ENCODE peak calls at places on chromosome 18, in four cellular contexts. R, C, O and G are unnamed samples.

GRCh38 chr18:13120967-13121586 is 97.5 kb upstream of the LDLRAD4 start:
- DNase-seq in C (no peak), R (no peak), O (no peak), G (no peak)

GRCh38 chr18:12645751-12646203 is 12.1 kb downstream of the SPIRE1 start:
- DNase-seq in R (no peak), O (no peak), C (no peak), G (no peak)

GRCh38 chr18:10588975-10589374 is 63.1 kb downstream of the NAPG start:
- DNase-seq in R (no peak), C (peak), O (no peak), G (no peak)

GRCh38 chr18:62606106-62606505 is 83.3 kb downstream of the ZCCHC2 start:
- DNase-seq in C (no peak), O (no peak), R (no peak), G (no peak)

GRCh38 chr18:9987931-9988330 is 74.1 kb downstream of the VAPA start:
- DNase-seq in O (no peak), R (no peak), C (no peak), G (no peak)

GRCh38 chr18:68714707-68715496 is at the start of gene TMX3:
- DNase-seq in C (peak), R (peak), O (peak), G (peak)

GRCh38 chr18:6482198-6482977 is 67.7 kb upstream of the L3MBTL4 start:
- DNase-seq in O (peak), C (peak), R (peak), G (peak)

GRCh38 chr18:4017479-4017878 is 437.6 kb downstream of the DLGAP1 start:
- DNase-seq in O (no peak), R (peak), C (no peak), G (no peak)

GRCh38 chr18:8477615-8478014 is 131.6 kb upstream of the RAB12 start:
- DNase-seq in C (no peak), R (no peak), O (no peak), G (no peak)

GRCh38 chr18:56240405-56240804 is 398.0 kb downstream of the TXNL1 start:
- DNase-seq in R (no peak), C (no peak), O (no peak), G (no peak)

GRCh38 chr18:8705941-8706544 is 687 bp downstream of the MTCL1 start:
- DNase-seq in R (no peak), O (peak), C (peak), G (peak)

GRCh38 chr18:31555971-31556747 is 35.5 kb upstream of the TTR start:
- DNase-seq in R (no peak), C (peak), O (no peak), G (no peak)

GRCh38 chr18:76568726-76569125 is 73.7 kb upstream of the ZNF516 start:
- DNase-seq in C (no peak), R (no peak), O (no peak), G (no peak)

GRCh38 chr18:75127143-75128021 is 81.6 kb downstream of the PTGR3 start:
- DNase-seq in R (no peak), C (no peak), O (no peak), G (no peak)

GRCh38 chr18:35463050-35463449 is 34.7 kb downstream of the INO80C start:
- DNase-seq in O (no peak), C (peak), R (no peak), G (no peak)

GRCh38 chr18:67302043-67302442 is 214.5 kb downstream of the DSEL start:
- DNase-seq in O (no peak), C (no peak), R (no peak), G (no peak)

GRCh38 chr18:78736015-78736690 is 243.5 kb upstream of the SALL3 start:
- DNase-seq in O (no peak), R (no peak), C (no peak), G (no peak)

GRCh38 chr18:79612291-79613108 is 67.1 kb upstream of the CTDP1 start:
- DNase-seq in C (no peak), R (no peak), O (no peak), G (no peak)

GRCh38 chr18:13235326-13235937 is 16.9 kb downstream of the LDLRAD4 start:
- DNase-seq in C (no peak), R (no peak), O (no peak), G (no peak)

GRCh38 chr18:2515908-2516625 is 55.2 kb downstream of the METTL4 start:
- DNase-seq in O (no peak), C (no peak), R (no peak), G (no peak)

GRCh38 chr18:12038082-12038660 is 55.5 kb upstream of the ANKRD62 start:
- DNase-seq in R (no peak), C (peak), O (no peak), G (no peak)

GRCh38 chr18:76209597-76209996 is 285.4 kb downstream of the ZNF516 start:
- DNase-seq in R (no peak), C (no peak), O (no peak), G (no peak)

GRCh38 chr18:51051105-51051712 is 21.2 kb downstream of the SMAD4 start:
- DNase-seq in O (no peak), C (peak), R (no peak), G (no peak)

GRCh38 chr18:44732604-44733003 is 51.9 kb downstream of the SETBP1 start:
- DNase-seq in R (no peak), O (no peak), C (no peak), G (no peak)

GRCh38 chr18:27413495-27414401 is 228.6 kb upstream of the CHST9 start:
- DNase-seq in O (no peak), C (no peak), R (no peak), G (no peak)

GRCh38 chr18:35334183-35334582 is 10.0 kb downstream of the ZNF24 start:
- DNase-seq in O (no peak), R (no peak), C (no peak), G (no peak)

DNA sequence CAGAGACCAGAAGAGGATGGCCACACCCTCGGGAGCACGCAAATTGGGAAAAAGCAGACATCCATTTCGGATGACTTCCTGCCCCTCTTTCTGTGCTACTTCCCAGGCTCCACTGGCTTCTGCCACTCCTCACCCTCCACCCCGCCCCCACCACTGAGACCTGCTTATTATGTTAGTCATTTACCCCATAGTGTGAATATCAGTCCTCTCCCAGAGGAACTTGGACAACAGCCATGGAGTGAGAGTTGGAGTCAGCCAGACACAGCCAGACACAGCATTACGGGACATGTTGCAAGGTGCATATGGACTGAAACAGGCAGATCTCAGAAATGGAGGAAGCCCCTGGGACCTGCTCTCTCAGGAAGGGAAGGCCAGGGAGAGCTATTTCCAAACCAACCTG is 51.8 kb downstream of the CTIF start:
- DNase-seq in O (no peak), R (no peak), C (no peak), G (no peak)
- TF ChIP-seq TAF1 in O (no peak), R (no peak), C (no peak), G (no peak)

DNA sequence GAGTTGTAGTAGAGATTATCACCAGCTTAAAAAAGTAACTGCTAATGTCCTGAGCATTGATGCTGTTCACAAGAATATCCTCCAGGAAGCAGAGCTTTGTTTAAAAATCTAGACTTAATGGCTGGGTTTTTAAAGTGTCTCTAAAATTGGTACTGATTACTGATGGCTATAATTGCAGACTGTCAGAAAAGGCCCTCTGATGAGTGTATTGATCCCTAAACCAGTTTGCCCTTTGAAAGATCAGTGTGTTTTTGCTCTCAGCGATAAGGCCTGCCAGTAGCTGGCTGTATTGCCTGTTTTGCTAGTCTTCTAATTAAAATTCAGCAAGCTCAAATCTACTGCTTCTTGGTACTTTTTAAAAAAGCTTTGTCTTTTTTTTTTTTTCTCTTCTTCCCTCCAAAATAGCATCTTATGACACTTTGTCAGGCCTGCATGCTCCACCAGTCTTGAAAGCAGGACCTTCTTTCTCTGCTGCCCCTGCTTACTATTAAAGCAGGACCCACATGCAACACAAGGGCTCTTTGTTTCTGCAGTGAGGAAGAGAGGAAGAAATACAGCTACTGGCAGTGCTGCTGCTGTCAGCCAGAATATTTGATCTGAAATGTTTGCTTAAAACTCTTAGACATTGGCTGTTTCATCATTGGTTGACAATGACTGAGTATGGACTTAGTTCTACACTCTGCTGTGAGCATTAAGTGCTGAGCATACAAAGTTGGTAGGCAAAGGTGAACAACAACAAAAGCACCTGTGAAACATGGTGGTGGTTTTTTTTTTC is 1.8 kb downstream of the SEC11C start:
- DNase-seq in O (no peak), C (no peak), R (no peak), G (no peak)
- TF ChIP-seq TAF1 in O (peak), C (no peak), R (no peak), G (no peak)

GRCh38 chr18:46073474-46074331 is 1.6 kb upstream of the PSTPIP2 start:
- DNase-seq in O (no peak), R (no peak), C (peak), G (no peak)

GRCh38 chr18:46071615-46071893 is 506 bp downstream of the PSTPIP2 start:
- DNase-seq in R (no peak), O (no peak), C (no peak), G (no peak)

GRCh38 chr18:46071894-46072867 is at the start of gene PSTPIP2:
- DNase-seq in C (peak), R (no peak), O (peak), G (peak)

GRCh38 chr18:46070683-46071614 is 1.1 kb downstream of the PSTPIP2 start:
- DNase-seq in R (no peak), C (peak), O (no peak), G (no peak)

DNA sequence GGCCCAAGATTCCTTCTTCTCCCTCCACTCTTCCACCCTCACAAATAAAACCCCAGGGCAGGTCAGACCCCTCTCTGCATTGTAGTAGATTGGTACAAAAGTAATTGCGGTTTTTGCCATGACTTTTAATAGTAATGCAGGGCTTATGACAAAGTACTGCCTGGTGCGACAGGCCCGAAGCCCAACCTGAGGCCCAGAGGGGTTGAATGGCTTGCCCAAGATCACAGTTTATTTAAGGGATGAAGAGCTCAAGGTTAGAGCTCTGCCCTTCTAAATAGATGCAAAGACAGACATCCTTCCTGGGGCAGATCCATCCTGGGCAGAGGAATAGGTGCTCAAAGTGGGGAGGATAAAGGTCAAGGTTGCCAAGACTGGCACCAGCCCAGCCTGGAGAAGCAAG is 899 bp upstream of the PSTPIP2 start:
- DNase-seq in C (no peak), O (no peak), R (no peak), G (no peak)
- TF ChIP-seq TAF1 in C (no peak), O (no peak), R (no peak), G (no peak)

GRCh38 chr18:49907346-49907929 is 94.1 kb upstream of the ACAA2 start:
- DNase-seq in O (no peak), R (no peak), C (no peak), G (no peak)
- TF ChIP-seq TAF1 in O (no peak), R (no peak), C (no peak), G (no peak)

DNA sequence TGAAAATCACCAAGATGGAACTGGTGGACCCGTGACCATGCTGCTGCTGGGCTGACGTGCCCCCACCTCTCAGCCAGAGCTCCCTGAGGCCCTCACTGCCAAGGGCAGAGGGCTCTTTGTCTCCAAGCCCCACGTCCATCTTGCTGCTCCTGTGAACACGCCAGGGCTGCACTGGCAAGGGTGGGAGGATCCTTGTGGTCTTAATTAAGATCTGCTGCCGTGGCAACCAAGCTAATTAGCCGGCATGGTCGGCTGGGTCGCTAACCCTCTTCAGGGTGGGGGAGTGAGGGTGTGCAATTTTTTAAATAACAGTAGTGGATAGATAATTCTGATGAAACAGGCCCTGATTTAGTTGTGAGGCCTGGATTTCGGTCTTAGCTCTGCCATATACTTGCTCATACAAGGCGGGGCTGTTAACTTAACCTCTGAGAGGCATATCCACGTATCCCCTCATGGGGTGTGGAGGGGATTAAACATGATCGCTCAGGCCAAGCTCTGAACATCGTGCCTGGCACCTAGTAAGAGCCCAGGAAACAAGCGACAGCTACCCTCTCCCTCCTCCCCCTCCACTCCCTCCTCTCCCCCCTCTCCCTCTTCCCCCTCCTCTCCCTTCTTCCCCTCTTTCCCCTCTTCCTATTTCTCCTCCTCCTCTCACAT is 232.7 kb downstream of the CELF4 start:
- DNase-seq in C (peak), R (no peak), O (no peak), G (no peak)
- TF ChIP-seq TAF1 in C (no peak), R (no peak), O (no peak), G (no peak)

GRCh38 chr18:24827500-24827899 is 367.1 kb downstream of the HRH4 start:
- DNase-seq in R (no peak), O (no peak), C (no peak), G (no peak)
- TF ChIP-seq TAF1 in R (no peak), O (no peak), C (no peak), G (no peak)

GRCh38 chr18:57677289-57678211 is 55.9 kb upstream of the NARS1 start:
- DNase-seq in O (no peak), R (no peak), C (no peak), G (no peak)
- TF ChIP-seq TAF1 in O (no peak), R (no peak), C (no peak), G (no peak)

GRCh38 chr18:22475426-22476100 is 57.8 kb upstream of the CTAGE1 start:
- DNase-seq in O (no peak), C (no peak), R (no peak), G (no peak)
- TF ChIP-seq TAF1 in O (no peak), C (no peak), R (no peak), G (no peak)

GRCh38 chr18:34223164-34223892 is 1.4 kb downstream of the NOL4 start:
- DNase-seq in O (no peak), C (peak), R (no peak), G (no peak)
- TF ChIP-seq TAF1 in O (no peak), C (no peak), R (no peak), G (no peak)